ENCODE peak calls at places on chromosome 12, in nine cellular contexts. V is stomach; B is mammary epithelial cell; S is effector memory CD4-positive, alpha-beta T cell; F is HCT116; N is heart right ventricle; L is GM23338; Y is A549; A is K562. G is an unnamed sample. For H3K4me1, the result is how much of the 10 kb centered on the place peaks cover.

GRCh38 chr12:71688961-71689570 is 3.2 kb downstream of the TMEM19 start:
- DNase-seq in Y (no peak), N (no peak), V (no peak), F (no peak), S (no peak), A (no peak), B (no peak), L (no peak), G (peak)

GRCh38 chr12:4978737-4979136 is 64.9 kb upstream of the KCNA5 start:
- DNase-seq in S (no peak), Y (no peak), A (no peak), F (no peak), N (no peak), B (no peak), L (no peak), V (no peak), G (no peak)

GRCh38 chr12:28683371-28683770 is 465.7 kb upstream of the FAR2 start:
- DNase-seq in F (no peak), B (no peak), Y (no peak), V (no peak), N (no peak), L (no peak), S (no peak), A (no peak), G (no peak)

GRCh38 chr12:108907861-108908302 is 28.0 kb downstream of the DAO start:
- DNase-seq in F (no peak), S (no peak), Y (peak), N (no peak), V (no peak), A (no peak), B (peak), L (peak), G (peak)

GRCh38 chr12:67940780-67941243 is 48.4 kb upstream of the IFNG-AS1 start:
- DNase-seq in F (no peak), B (peak), Y (peak), A (no peak), L (no peak), V (peak), S (no peak), N (no peak), G (peak)

GRCh38 chr12:43345023-43345422 is 207.0 kb downstream of the ADAMTS20 start:
- DNase-seq in B (no peak), Y (no peak), S (no peak), V (no peak), F (no peak), N (no peak), A (no peak), L (no peak), G (no peak)

GRCh38 chr12:26125451-26126339 is 858 bp upstream of the BHLHE41 start:
- DNase-seq in A (no peak), B (peak), Y (peak), S (no peak), N (peak), L (peak), F (peak), V (peak), G (peak)

GRCh38 chr12:32756476-32757158 is 920 bp upstream of the YARS2 start:
- DNase-seq in B (peak), N (no peak), F (no peak), V (no peak), A (no peak), L (peak), S (no peak), Y (no peak), G (peak)

GRCh38 chr12:117836476-117836875 is 132.3 kb downstream of the KSR2 start:
- DNase-seq in A (no peak), L (no peak), V (no peak), B (no peak), F (no peak), Y (no peak), N (no peak), S (no peak), G (no peak)

GRCh38 chr12:49188205-49188915 is 520 bp downstream of the TUBA1A start:
- DNase-seq in S (peak), A (peak), N (peak), V (peak), Y (peak), F (peak), L (peak), B (peak), G (peak)

GRCh38 chr12:3753549-3754284 is 808 bp upstream of the CRACR2A start:
- DNase-seq in V (no peak), Y (no peak), L (no peak), B (no peak), S (no peak), F (no peak), A (peak), N (no peak), G (no peak)

GRCh38 chr12:114764516-114764915 is 80.5 kb upstream of the TBX3 start:
- DNase-seq in Y (no peak), S (no peak), F (no peak), A (no peak), N (no peak), L (no peak), V (no peak), B (no peak), G (no peak)

GRCh38 chr12:120231316-120232011 is 30.6 kb upstream of the RPLP0 start:
- DNase-seq in V (peak), F (peak), S (peak), L (peak), A (peak), N (no peak), Y (peak), B (peak), G (peak)
- H3K4me1 ChIP-seq in V (half or more), F (half or more), S (half or more), L (half or more), A (half or more), N (half or more), Y (half or more), B (half or more), G (half or more)

DNA sequence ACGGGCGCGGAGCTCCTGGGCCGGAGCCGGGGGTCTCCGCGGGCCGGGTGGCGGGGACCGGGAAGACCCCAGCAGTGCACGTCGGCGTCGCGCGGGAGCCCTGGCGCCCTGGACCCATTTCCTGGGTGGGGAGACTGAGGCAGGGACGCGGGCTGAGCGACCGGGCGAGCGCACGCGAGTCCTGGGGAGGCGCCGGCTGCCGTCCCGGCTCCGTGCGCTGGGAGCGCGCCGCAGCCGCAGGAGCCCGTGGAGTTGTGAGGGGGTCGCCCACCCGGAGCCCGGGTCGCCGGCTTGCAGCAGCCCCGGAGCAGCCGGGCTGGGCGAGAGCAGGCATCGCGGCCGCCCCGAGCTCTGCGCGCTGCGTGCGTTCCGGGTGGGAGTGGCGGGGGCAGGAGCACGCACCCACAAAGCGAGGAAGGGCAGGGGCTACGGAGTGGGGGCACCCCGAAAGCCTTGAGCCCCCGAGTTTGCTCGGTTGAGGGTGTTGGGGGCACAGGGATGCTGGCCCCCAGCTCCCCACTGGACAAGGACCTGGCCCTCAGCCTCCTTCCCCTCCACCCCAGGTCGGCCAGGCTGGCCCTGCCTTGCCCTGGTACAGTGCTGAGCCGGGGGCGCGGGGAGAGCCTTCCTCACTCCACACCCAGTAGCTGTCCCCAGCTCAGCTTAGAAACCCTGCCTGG is 618 bp downstream of the MMP17 start:
- DNase-seq in A (no peak), F (no peak), V (no peak), B (peak), N (no peak), S (no peak), L (peak), Y (peak), G (no peak)
- H3K4me1 ChIP-seq in A (half or more), F (under half), V (half or more), B (under half), N (under half), S (under half), L (under half), Y (under half), G (under half)

GRCh38 chr12:54412348-54412747 is 6.7 kb downstream of the ITGA5 start:
- DNase-seq in F (no peak), B (no peak), S (no peak), V (no peak), A (no peak), N (no peak), L (no peak), Y (no peak), G (no peak)
- H3K4me1 ChIP-seq in F (under half), B (half or more), S (half or more), V (half or more), A (under half), N (half or more), L (under half), Y (under half), G (under half)

DNA sequence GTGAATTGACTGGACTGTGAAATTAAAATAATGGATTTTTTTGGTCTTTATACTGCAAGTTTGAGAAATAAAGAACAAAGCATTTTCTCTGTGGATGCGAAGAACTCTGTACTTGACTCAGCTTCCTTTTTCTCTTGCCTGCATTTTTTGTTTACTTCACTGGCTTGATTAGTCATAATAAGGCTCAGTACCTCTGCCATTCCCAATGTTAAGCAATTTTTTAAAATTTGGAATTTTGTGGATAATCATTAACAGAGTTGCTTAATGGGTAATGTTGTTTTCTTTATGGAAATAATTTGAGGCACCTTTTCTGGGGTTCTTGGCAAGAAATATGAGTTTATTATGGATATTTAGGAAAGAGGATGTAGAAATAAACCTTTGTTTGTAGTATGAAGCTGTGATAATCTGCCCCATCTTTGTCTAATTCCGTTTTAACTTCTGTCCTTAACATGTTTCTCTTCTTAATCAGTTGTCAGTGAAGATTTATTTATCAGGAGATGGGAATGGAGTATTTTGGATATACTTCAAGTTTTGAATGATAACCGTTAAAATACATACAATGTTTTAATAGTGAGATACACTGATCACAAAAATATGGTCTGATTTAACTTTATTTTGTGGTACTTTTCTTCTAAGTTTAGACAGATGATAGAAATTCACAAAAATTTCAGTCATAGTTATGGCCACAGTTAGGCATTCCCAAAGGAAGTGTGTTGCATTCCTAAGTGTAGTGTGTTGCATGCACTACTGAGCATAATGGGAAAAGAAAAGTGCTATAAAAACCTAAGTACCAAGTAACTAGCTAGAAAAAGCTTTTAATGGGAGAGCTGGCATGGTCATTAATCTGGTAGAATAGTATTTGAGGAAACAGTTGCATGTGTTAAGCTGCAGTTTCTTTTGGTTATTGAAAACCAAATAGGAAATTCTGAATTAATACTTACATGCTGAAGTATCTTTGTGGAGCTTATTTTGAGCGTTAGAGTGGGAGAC is 27.7 kb downstream of the WNK1 start:
- DNase-seq in A (no peak), F (no peak), S (no peak), B (peak), Y (peak), N (no peak), V (no peak), L (no peak), G (peak)
- H3K4me1 ChIP-seq in A (under half), F (under half), S (under half), B (under half), Y (half or more), N (half or more), V (half or more), L (under half), G (under half)

DNA sequence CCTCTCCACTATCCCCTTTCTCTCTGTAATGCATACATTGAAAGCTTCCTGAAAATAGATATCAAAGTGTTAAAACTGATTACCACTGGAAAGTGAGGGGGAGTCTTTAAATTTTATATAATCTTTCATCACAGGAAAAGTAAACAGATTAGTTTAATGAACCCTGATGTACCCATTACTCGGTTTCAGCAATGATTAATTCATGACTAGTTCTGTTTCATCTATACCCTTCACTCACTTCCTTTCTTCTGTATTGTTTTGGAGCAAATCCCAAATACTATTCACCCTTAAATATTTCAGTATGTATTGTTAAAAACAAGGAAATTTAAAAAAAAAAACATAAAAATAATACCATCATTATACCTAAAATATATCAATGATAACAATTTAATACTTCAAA is 67.3 kb upstream of the TMCC3 start:
- DNase-seq in N (no peak), F (no peak), S (no peak), V (no peak), A (no peak), Y (no peak), L (no peak), B (no peak), G (no peak)
- H3K4me1 ChIP-seq in N (under half), F (under half), S (under half), V (under half), A (under half), Y (under half), L (under half), B (under half), G (under half)

G was measured in foreskin keratinocyte.